ENCODE peak calls at places on chromosomes 12 and 14, in five cellular contexts. Q is psoas muscle, J is GM23338, X is vagina, Z is hepatocyte. L is an unnamed sample. For H3K27me3, the result is how much of the 10 kb centered on the place peaks cover.

GRCh38 chr12:4700621-4701026 is 19.6 kb upstream of the GALNT8 start:
- DNase-seq in Q (peak), J (peak), X (no peak), Z (peak), L (peak)

GRCh38 chr12:69898236-69898635 is 73.2 kb downstream of the MYRFL start:
- DNase-seq in Q (no peak), J (no peak), X (no peak), Z (no peak), L (no peak)

GRCh38 chr14:49497725-49498348 is 88.3 kb downstream of the RPS29 start:
- DNase-seq in Q (no peak), J (peak), X (no peak), Z (peak), L (no peak)

GRCh38 chr14:101193126-101193844 is 289.8 kb upstream of the RTL1 start:
- DNase-seq in Q (no peak), J (no peak), X (peak), Z (no peak), L (no peak)

GRCh38 chr14:68562911-68563255 is 230.0 kb downstream of the ZFP36L1 start:
- DNase-seq in Q (no peak), J (no peak), X (no peak), Z (no peak), L (no peak)

GRCh38 chr12:56593909-56594621 is 36.1 kb downstream of the BAZ2A start:
- DNase-seq in Q (peak), J (peak), X (no peak), Z (peak), L (peak)

GRCh38 chr14:100076630-100077029 is 11.4 kb downstream of the EVL start:
- DNase-seq in Q (peak), J (no peak), X (no peak), Z (peak), L (no peak)

GRCh38 chr14:77653473-77653872 is 37.0 kb upstream of the SPTLC2 start:
- DNase-seq in Q (no peak), J (peak), X (no peak), Z (no peak), L (no peak)

GRCh38 chr12:13701502-13701901 is 279.9 kb downstream of the GRIN2B start:
- DNase-seq in Q (no peak), J (peak), X (no peak), Z (no peak), L (no peak)

GRCh38 chr12:14849664-14850063 is 6.3 kb upstream of the ART4 start:
- DNase-seq in Q (no peak), J (no peak), X (no peak), Z (no peak), L (no peak)

GRCh38 chr12:116773276-116773731 is 35.2 kb downstream of the RNFT2 start:
- DNase-seq in Q (no peak), J (peak), X (no peak), Z (no peak), L (no peak)
- TF ChIP-seq CTCF in Q (no peak), J (peak), X (no peak), Z (no peak), L (no peak)

DNA sequence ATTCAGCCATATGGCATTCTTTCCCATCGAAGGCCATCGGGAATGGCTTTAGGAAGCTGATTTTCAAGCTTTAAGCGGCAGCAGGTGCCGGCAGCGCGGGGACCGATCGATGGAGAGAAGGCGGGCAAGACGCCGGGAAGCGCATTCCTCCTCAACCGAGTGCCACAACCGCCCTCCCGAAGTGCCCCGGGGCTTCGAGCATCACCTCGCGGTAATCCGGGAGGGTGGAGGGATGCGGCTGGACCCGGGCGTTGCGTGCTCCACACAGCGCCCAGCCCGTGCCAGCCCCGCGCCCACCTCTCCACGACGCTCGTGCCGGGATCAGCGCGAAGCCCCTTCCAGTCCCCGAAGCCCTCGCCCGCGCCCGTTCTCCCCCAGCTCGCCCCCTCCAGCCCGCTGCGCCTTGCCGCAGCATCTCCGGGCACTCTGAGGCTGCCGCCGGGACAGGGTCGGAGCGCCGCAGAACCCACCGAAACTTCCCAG is 3.2 kb downstream of the USP44 start:
- DNase-seq in Q (peak), J (peak), X (no peak), Z (peak), L (peak)
- H3K27me3 ChIP-seq in Q (under half), J (under half), X (under half), Z (half or more), L (under half)

GRCh38 chr12:109434556-109434955 is 42.5 kb downstream of the KCTD10 start:
- DNase-seq in Q (no peak), J (no peak), X (no peak), Z (no peak), L (no peak)
- TF ChIP-seq CTCF in Q (no peak), J (no peak), X (no peak), Z (no peak), L (no peak)

DNA sequence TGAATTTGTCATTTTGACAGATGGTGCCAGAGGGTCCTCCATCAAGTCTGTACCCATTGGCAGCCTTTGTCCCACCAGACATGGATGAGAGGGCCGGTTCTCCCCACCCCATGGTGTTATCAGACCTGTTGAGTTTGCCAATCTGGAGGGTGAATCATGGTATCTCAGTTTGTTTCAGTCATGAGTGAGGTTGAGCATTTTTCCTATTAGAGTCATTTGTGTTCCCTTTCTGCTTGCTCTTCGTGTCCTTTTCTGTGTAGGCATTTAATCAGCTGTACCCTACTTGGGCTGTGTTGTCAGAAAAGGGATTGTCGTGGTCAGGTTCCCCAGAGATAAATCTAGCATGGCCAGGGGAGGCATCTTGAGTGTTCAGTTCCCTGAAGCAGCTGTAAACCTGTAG is 30.5 kb downstream of the SLC24A4 start:
- DNase-seq in Q (no peak), J (no peak), X (no peak), Z (no peak), L (no peak)
- H3K27me3 ChIP-seq in Q (under half), J (under half), X (under half), Z (under half), L (under half)

DNA sequence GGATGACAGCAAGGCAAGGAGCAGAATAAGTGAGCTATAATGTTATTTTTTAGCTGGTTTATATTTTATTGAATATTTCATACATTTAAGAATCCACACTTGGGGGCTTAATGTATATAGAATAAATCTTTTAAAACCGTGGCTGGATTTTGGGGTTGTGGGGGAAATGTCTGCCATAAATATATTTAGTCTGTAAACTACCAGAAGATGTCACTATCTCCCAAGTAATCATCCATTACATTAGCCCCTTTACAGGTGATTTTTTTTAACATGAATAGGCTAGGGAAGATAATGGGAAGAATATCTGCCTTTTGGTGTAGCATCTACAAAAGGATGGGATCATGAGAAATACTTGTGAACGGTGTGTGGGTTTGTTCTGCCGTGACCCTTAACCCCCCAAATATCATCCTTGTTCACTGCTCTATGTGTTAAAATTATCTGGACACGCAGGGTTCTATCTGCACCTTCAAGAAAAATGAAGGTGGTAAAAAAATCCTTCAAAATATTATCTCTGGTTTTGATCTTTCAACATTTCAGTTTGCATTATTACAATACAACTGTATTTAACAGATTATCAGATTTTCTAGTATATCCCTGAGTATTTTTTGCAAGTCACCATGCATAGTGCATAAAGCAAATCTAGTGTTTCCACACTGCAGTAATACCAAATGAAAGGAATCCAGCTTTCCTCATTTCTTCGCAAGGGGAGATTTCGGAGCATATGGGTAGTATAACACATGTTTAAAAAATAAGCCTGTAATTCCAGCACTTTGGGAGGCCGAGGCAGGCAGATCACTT is 8.0 kb upstream of the SLC17A8 start:
- DNase-seq in Q (no peak), J (peak), X (no peak), Z (peak), L (no peak)
- TF ChIP-seq CTCF in Q (peak), J (peak), X (peak), Z (peak), L (no peak)

DNA sequence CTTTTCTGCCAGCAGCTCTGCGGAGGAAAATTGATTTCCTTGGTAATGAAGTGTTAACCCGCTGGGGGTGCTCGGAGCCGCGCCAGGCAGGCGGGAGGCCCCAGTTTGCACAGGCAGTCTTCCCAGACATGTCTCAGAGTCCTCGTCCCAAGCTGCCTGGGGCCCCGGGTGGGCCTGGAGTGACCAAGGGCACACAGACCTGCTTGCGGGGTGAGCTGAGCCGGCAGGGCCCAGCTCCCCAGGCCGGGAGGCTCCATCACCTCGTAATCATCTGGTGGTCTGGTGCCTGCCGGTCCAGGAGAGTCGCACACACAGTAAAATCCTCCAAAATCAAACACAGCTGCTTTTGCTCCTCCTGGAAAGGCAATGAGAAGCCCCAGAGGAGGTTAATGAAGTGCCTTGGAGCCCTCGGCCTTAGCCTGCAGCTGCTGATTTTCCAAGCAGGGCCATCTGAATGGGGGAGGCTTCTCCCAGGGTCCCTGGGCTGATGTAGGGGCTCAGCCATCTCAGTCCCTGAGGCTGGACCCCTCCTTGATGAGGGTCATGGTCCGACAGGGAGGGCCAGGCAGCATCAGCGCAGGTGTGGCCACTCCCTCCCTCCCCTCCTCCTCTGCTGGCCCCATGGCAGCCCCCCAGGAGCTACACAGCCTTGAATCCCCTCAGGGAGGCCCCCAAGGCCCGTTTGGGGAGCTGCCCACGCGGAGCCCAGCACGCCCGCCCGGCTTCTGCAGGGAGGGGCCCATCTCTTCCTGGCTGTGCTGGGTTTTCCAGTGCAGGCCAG is 39.4 kb upstream of the FBRSL1 start:
- DNase-seq in Q (no peak), J (no peak), X (no peak), Z (no peak), L (no peak)
- H3K27me3 ChIP-seq in Q (under half), J (half or more), X (under half), Z (under half), L (under half)

GRCh38 chr14:88437659-88438058 is 52.2 kb downstream of the SPATA7 start:
- DNase-seq in Q (no peak), J (no peak), X (no peak), Z (no peak), L (no peak)
- TF ChIP-seq CTCF in Q (no peak), J (peak), X (no peak), Z (peak), L (no peak)

GRCh38 chr12:58651850-58652249 is 268.5 kb downstream of the LRIG3 start:
- DNase-seq in Q (no peak), J (no peak), X (no peak), Z (no peak), L (no peak)

GRCh38 chr12:58654021-58654420 is 266.3 kb downstream of the LRIG3 start:
- DNase-seq in Q (no peak), J (no peak), X (no peak), Z (no peak), L (no peak)

GRCh38 chr12:58645946-58646345 is 274.4 kb downstream of the LRIG3 start:
- DNase-seq in Q (no peak), J (peak), X (no peak), Z (no peak), L (no peak)

GRCh38 chr12:58647495-58647894 is 272.8 kb downstream of the LRIG3 start:
- DNase-seq in Q (no peak), J (no peak), X (no peak), Z (no peak), L (no peak)

DNA sequence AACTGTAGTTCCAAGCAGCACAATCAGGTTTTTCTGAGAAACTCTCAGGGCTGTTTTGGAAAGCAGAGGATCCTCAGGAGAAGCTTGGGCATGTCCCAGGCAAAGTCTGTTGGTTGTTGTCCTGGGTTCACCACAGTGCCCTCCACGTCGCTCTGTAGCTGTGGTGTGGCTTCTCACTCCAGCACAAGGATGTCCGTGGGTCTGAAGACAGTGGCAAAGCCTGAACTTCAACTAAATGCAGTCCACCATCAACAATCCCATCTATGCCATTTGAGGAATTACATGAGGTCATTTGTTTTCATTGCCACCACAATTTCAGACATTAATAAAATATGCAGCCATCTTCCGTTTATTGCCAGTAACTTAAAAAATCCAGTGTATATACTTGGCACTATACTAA is 272.2 kb downstream of the LRIG3 start:
- DNase-seq in Q (no peak), J (no peak), X (no peak), Z (no peak), L (no peak)
- H3K27me3 ChIP-seq in Q (under half), J (under half), X (under half), Z (under half), L (under half)

L was measured in lung.